ENCODE peak calls at places on chromosomes 4 and X, in four cellular contexts. D is vagina, T is cardiac muscle cell, Z is Peyer's patch. K is an unnamed sample.
A peak's percentile ranks its signal among the peaks of the same experiment; 100 is the strongest.

GRCh38 chr4:89545315-89545714 is 237.7 kb upstream of the GPRIN3 start:
- DNase-seq in D (no peak), T (no peak), Z (no peak), K (no peak)

GRCh38 chr4:5710065-5710961 is 688 bp upstream of the EVC start:
- DNase-seq in D (no peak), T (no peak), Z (no peak), K (peak; percentile 20)

GRCh38 chr4:3684546-3684945 is 81.6 kb upstream of the ADRA2C start:
- DNase-seq in D (no peak), T (no peak), Z (no peak), K (no peak)

GRCh38 chr4:173371292-173372192 is 788 bp downstream of the SAP30 start:
- DNase-seq in D (peak; percentile 92), T (peak; percentile 73), Z (peak; percentile 78), K (peak; percentile 58)

GRCh38 chr4:114597410-114598115 is 1.0 kb upstream of the UGT8 start:
- DNase-seq in D (no peak), T (no peak), Z (no peak), K (peak; percentile 3)

GRCh38 chr4:96009720-96010119 is 169.8 kb downstream of the PDHA2 start:
- DNase-seq in D (no peak), T (no peak), Z (no peak), K (peak; percentile 59)

GRCh38 chr4:77613267-77613666 is 7.6 kb downstream of the CXCL13 start:
- DNase-seq in D (no peak), T (no peak), Z (no peak), K (no peak)

GRCh38 chr4:37243722-37244582 is 591 bp upstream of the NWD2 start:
- DNase-seq in D (no peak), T (peak; percentile 9), Z (no peak), K (no peak)

GRCh38 chrX:17520206-17520605 is 145.2 kb downstream of the NHS start:
- DNase-seq in D (no peak), T (no peak), Z (no peak), K (no peak)

DNA sequence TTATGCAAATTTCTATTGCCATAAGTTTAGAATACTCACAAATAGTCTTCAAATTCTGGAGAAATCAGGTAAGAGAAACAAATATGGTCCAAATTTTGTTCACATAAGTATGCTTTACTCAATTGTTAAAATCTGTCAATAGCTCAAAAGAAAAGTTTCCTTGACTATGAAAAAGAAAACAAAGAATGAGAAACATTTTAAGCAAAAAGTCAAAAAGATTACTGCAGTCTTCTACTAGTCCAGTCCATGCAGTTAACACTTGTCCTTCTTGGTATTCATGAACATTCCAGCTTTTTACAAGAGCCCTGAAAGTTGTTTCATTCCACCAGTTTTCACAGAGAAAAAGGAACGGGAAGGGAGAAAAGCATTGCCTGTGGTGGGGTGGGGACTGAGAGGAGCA is 54.7 kb upstream of the ZXDA start:
- DNase-seq in D (no peak), T (no peak), Z (no peak), K (peak; percentile 9)
- H3K9me3 ChIP-seq in D (peaks cover 5% of the 10 kb centered on the region), T (no peaks in the 10 kb centered on the region), Z (no peaks in the 10 kb centered on the region), K (no peaks in the 10 kb centered on the region)

GRCh38 chr4:157358439-157358838 is 137.9 kb downstream of the GRIA2 start:
- DNase-seq in D (no peak), T (no peak), Z (no peak), K (no peak)

GRCh38 chr4:157358851-157359250 is 138.3 kb downstream of the GRIA2 start:
- DNase-seq in D (no peak), T (no peak), Z (no peak), K (no peak)

GRCh38 chr4:157357887-157358286 is 137.4 kb downstream of the GRIA2 start:
- DNase-seq in D (no peak), T (no peak), Z (no peak), K (no peak)

GRCh38 chr4:157363366-157363765 is 142.8 kb downstream of the GRIA2 start:
- DNase-seq in D (no peak), T (no peak), Z (no peak), K (no peak)
- H3K9me3 ChIP-seq in D (no peaks in the 10 kb centered on the region), T (no peaks in the 10 kb centered on the region), Z (no peaks in the 10 kb centered on the region), K (no peaks in the 10 kb centered on the region)

GRCh38 chr4:24956091-24956490 is 43.2 kb upstream of the CCDC149 start:
- DNase-seq in D (no peak), T (no peak), Z (no peak), K (no peak)

GRCh38 chr4:24952667-24953066 is 39.8 kb upstream of the CCDC149 start:
- DNase-seq in D (no peak), T (no peak), Z (no peak), K (no peak)

DNA sequence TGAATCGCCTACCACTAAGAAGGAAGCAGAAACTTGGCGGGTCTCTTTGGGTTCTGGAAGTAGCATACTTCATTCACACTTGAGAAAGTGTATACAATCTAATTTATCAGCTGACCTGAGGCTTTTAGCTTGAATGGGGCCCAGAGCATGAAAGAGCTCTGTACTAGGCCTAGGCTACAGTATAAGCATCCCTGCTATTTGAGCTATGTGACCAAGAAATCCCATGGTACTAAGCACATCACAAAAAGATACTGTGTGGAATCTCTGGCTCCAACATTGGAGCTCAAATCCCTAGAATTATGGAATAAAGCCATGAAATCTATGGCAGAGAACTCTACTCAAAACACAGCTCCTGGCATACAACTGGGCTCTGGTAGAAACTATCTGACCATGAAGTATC is 43.9 kb upstream of the CCDC149 start:
- DNase-seq in D (no peak), T (no peak), Z (no peak), K (no peak)
- H3K9me3 ChIP-seq in D (peaks cover 5% of the 10 kb centered on the region), T (no peaks in the 10 kb centered on the region), Z (no peaks in the 10 kb centered on the region), K (no peaks in the 10 kb centered on the region)

DNA sequence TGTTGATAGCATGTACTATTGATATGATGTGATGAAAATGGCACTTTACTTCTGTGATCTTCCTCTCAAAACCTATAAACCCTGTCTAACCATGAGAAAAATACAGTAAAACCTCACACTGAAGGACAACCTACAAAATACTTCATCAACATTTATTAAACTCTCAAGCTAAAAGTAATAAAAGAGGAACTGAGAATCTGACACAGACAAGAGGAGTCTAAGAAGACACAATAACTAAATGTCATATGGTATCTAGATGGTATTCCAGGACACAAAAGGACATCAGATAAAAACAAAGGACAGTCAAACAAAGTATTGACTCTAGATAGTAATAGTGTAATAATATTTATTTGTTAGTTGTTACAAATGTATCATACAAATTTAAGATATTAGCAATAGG is 655.3 kb downstream of the SH3BGRL start:
- DNase-seq in D (no peak), T (no peak), Z (no peak), K (no peak)
- H3K9me3 ChIP-seq in D (no peaks in the 10 kb centered on the region), T (no peaks in the 10 kb centered on the region), Z (no peaks in the 10 kb centered on the region), K (no peaks in the 10 kb centered on the region)

DNA sequence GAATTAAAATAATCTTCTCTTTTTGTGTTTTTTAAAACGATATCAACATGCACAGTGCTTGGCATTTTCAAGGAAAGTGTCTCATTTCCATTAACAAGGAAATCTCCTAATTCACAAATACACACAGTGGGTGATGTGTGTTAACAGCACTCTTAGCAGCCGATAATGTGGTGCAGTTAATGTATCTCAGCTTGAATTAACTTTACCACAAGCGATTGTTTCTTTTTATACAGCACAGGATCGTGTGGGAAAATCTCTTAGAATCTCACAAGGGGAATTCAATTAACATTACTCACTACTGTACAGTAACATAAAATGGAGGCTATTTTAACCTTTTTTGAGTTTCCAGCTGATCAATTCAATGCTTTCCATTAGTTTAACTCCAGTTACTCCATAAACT is 1841.9 kb downstream of the STIM2 start:
- DNase-seq in D (no peak), T (no peak), Z (no peak), K (no peak)
- H3K9me3 ChIP-seq in D (no peaks in the 10 kb centered on the region), T (no peaks in the 10 kb centered on the region), Z (no peaks in the 10 kb centered on the region), K (no peaks in the 10 kb centered on the region)

GRCh38 chrX:38616904-38617303 is 55.6 kb downstream of the TSPAN7 start:
- DNase-seq in D (no peak), T (no peak), Z (no peak), K (no peak)

GRCh38 chrX:38618152-38618551 is 56.8 kb downstream of the TSPAN7 start:
- DNase-seq in D (no peak), T (no peak), Z (no peak), K (no peak)

GRCh38 chrX:38620623-38621022 is 59.3 kb downstream of the TSPAN7 start:
- DNase-seq in D (no peak), T (no peak), Z (no peak), K (no peak)
- H3K9me3 ChIP-seq in D (no peaks in the 10 kb centered on the region), T (no peaks in the 10 kb centered on the region), Z (no peaks in the 10 kb centered on the region), K (no peaks in the 10 kb centered on the region)